ENCODE peak calls at places on chromosomes 3 and 15, in six cellular contexts. Y is hepatic stellate cell; H is central memory CD4-positive, alpha-beta T cell; U is stimulated activated naive B cell treated with anti-CD40 and anti-IgM and Interleukin-4, amounts not matched to agents 10 μg/mL and 1 μg/mL and 100 μg/mL, for 72 hours; J is endothelial cell; E is bronchial epithelial cell. W is an unnamed sample.

GRCh38 chr3:156635973-156636372 is 38.4 kb upstream of the TIPARP start:
- DNase-seq in Y (no peak), H (no peak), U (no peak), J (no peak), E (no peak), W (no peak)

GRCh38 chr3:9508781-9509180 is 44.8 kb downstream of the LHFPL4 start:
- DNase-seq in Y (no peak), H (no peak), U (no peak), J (no peak), E (no peak), W (no peak)

GRCh38 chr3:67377299-67377698 is 277.1 kb downstream of the SUCLG2 start:
- DNase-seq in Y (no peak), H (no peak), U (no peak), J (no peak), E (no peak), W (no peak)

GRCh38 chr3:94036909-94037507 is 8.6 kb upstream of the STX19 start:
- DNase-seq in Y (peak), H (no peak), U (no peak), J (no peak), E (peak), W (no peak)

GRCh38 chr3:188707396-188708288 is 464.1 kb upstream of the TPRG1 start:
- DNase-seq in Y (no peak), H (no peak), U (no peak), J (no peak), E (peak), W (no peak)

GRCh38 chr15:67937153-67937761 is 97.4 kb upstream of the RNU6-1 start:
- DNase-seq in Y (no peak), H (no peak), U (no peak), J (no peak), E (peak), W (no peak)

GRCh38 chr3:141447391-141447790 is 39.4 kb upstream of the RASA2 start:
- DNase-seq in Y (no peak), H (no peak), U (no peak), J (no peak), E (no peak), W (no peak)

GRCh38 chr3:194588741-194589140 is 44.5 kb downstream of the TMEM44 start:
- DNase-seq in Y (no peak), H (no peak), U (no peak), J (no peak), E (no peak), W (no peak)

GRCh38 chr15:28942046-28942445 is 56.3 kb downstream of the APBA2 start:
- DNase-seq in Y (no peak), H (peak), U (no peak), J (no peak), E (no peak), W (no peak)

GRCh38 chr3:64385256-64385655 is 160.0 kb upstream of the PRICKLE2 start:
- DNase-seq in Y (no peak), H (no peak), U (no peak), J (no peak), E (no peak), W (no peak)

GRCh38 chr3:110774496-110775265 is 296.9 kb upstream of the NECTIN3 start:
- DNase-seq in Y (no peak), H (no peak), U (no peak), J (no peak), E (no peak), W (no peak)

GRCh38 chr3:127637546-127637945 is 8.6 kb downstream of the PODXL2 start:
- DNase-seq in Y (no peak), H (peak), U (no peak), J (no peak), E (no peak), W (no peak)

GRCh38 chr3:184155644-184156521 is 706 bp downstream of the DVL3 start:
- DNase-seq in Y (peak), H (peak), U (no peak), J (no peak), E (no peak), W (no peak)

GRCh38 chr15:87604857-87605446 is 651.6 kb downstream of the NTRK3 start:
- DNase-seq in Y (no peak), H (no peak), U (no peak), J (peak), E (no peak), W (no peak)

GRCh38 chr3:144127700-144128099 is 156.1 kb downstream of the DIPK2A start:
- DNase-seq in Y (no peak), H (no peak), U (no peak), J (no peak), E (peak), W (no peak)

GRCh38 chr3:160296591-160296990 is 71.4 kb downstream of the C3orf80 start:
- DNase-seq in Y (peak), H (no peak), U (no peak), J (no peak), E (no peak), W (no peak)

GRCh38 chr3:47370887-47371697 is 9.7 kb upstream of the PTPN23 start:
- DNase-seq in Y (peak), H (peak), U (no peak), J (peak), E (no peak), W (no peak)

GRCh38 chr15:80371924-80372323 is 32.3 kb upstream of the ARNT2 start:
- DNase-seq in Y (no peak), H (no peak), U (no peak), J (no peak), E (no peak), W (no peak)

GRCh38 chr3:65953301-65953812 is 85.4 kb downstream of the MAGI1 start:
- DNase-seq in Y (no peak), H (no peak), U (no peak), J (no peak), E (peak), W (peak)

GRCh38 chr15:59329570-59330350 is 42.9 kb downstream of the MYO1E start:
- DNase-seq in Y (peak), H (no peak), U (peak), J (no peak), E (no peak), W (peak)

GRCh38 chr3:78255403-78255802 is 1215.5 kb downstream of the ROBO2 start:
- DNase-seq in Y (peak), H (no peak), U (no peak), J (no peak), E (peak), W (no peak)

GRCh38 chr3:25448750-25449684 is 21.0 kb downstream of the RARB start:
- DNase-seq in Y (peak), H (no peak), U (no peak), J (no peak), E (no peak), W (peak)

GRCh38 chr3:8959683-8960082 is 3.6 kb downstream of the RAD18 start:
- DNase-seq in Y (no peak), H (no peak), U (no peak), J (no peak), E (no peak), W (no peak)

GRCh38 chr15:82044373-82045178 is 1.2 kb downstream of the MEX3B start:
- DNase-seq in Y (peak), H (peak), U (no peak), J (peak), E (no peak), W (no peak)

GRCh38 chr3:124318650-124319049 is 326.7 kb upstream of the ROPN1 start:
- DNase-seq in Y (no peak), H (no peak), U (no peak), J (no peak), E (no peak), W (no peak)

GRCh38 chr3:24165583-24165982 is 220.5 kb downstream of the NR1D2 start:
- DNase-seq in Y (no peak), H (no peak), U (no peak), J (no peak), E (no peak), W (no peak)

GRCh38 chr3:160434071-160434470 is 15.5 kb downstream of the TRIM59 start:
- DNase-seq in Y (peak), H (no peak), U (no peak), J (no peak), E (no peak), W (no peak)

GRCh38 chr3:95302044-95302443 is 1239.2 kb downstream of the NSUN3 start:
- DNase-seq in Y (no peak), H (no peak), U (no peak), J (no peak), E (peak), W (no peak)

GRCh38 chr15:62052714-62053113 is 7.5 kb downstream of the VPS13C start:
- DNase-seq in Y (no peak), H (no peak), U (no peak), J (no peak), E (no peak), W (no peak)

GRCh38 chr3:52444860-52445793 is at the start of gene SEMA3G:
- DNase-seq in Y (peak), H (peak), U (peak), J (peak), E (peak), W (peak)

GRCh38 chr3:188212308-188212969 is 58.5 kb downstream of the LPP start:
- DNase-seq in Y (peak), H (no peak), U (no peak), J (no peak), E (peak), W (no peak)

GRCh38 chr3:179558742-179559364 is 3.9 kb upstream of the ACTL6A start:
- DNase-seq in Y (peak), H (peak), U (peak), J (peak), E (peak), W (peak)

GRCh38 chr3:115922681-115923347 is 299.5 kb downstream of the GAP43 start:
- DNase-seq in Y (no peak), H (no peak), U (no peak), J (peak), E (peak), W (no peak)